ENCODE peak calls at places on chromosomes 13 and 19, in six cellular contexts. One of them, this sample, is unnamed.

GRCh38 chr13:44271031-44271433 is 102.6 kb upstream of the SERP2 start:
- DNase-seq in H1: no peak
- DNase-seq in HepG2: no peak
- DNase-seq in GM12891: no peak
- DNase-seq in GM12878: no peak
- DNase-seq in K562: no peak
- DNase-seq in this sample: no peak

GRCh38 chr13:110521946-110522345 is 39.6 kb downstream of the RAB20 start:
- DNase-seq in K562: no peak
- DNase-seq in HepG2: no peak
- DNase-seq in H1: no peak
- DNase-seq in GM12891: no peak
- DNase-seq in GM12878: no peak
- DNase-seq in this sample: no peak

GRCh38 chr13:21365574-21365973 is 93.5 kb downstream of the ZDHHC20 start:
- DNase-seq in GM12878: no peak
- DNase-seq in K562: no peak
- DNase-seq in HepG2: no peak
- DNase-seq in GM12891: no peak
- DNase-seq in H1: no peak
- DNase-seq in this sample: no peak

GRCh38 chr19:3873151-3873550 is 4.3 kb upstream of the ZFR2 start:
- DNase-seq in GM12878: no peak
- DNase-seq in GM12891: no peak
- DNase-seq in H1: no peak
- DNase-seq in HepG2: no peak
- DNase-seq in K562: no peak
- DNase-seq in this sample: no peak

GRCh38 chr13:26946675-26947342 is 186.2 kb upstream of the GPR12 start:
- DNase-seq in HepG2: peak
- DNase-seq in H1: no peak
- DNase-seq in GM12891: peak
- DNase-seq in K562: peak
- DNase-seq in GM12878: peak
- DNase-seq in this sample: no peak

GRCh38 chr19:14434543-14435319 is 1.6 kb downstream of the PKN1 start:
- DNase-seq in HepG2: peak
- DNase-seq in K562: peak
- DNase-seq in H1: no peak
- DNase-seq in GM12891: no peak
- DNase-seq in GM12878: no peak
- DNase-seq in this sample: no peak

GRCh38 chr13:73325351-73326214 is 266.8 kb downstream of the KLF5 start:
- DNase-seq in K562: no peak
- DNase-seq in GM12878: no peak
- DNase-seq in HepG2: peak
- DNase-seq in H1: no peak
- DNase-seq in GM12891: no peak
- DNase-seq in this sample: no peak

GRCh38 chr19:48645652-48646191 is at the start of gene CA11:
- DNase-seq in HepG2: no peak
- DNase-seq in K562: no peak
- DNase-seq in GM12891: no peak
- DNase-seq in H1: peak
- DNase-seq in GM12878: no peak
- DNase-seq in this sample: no peak

GRCh38 chr19:10820173-10820572 is 15.8 kb downstream of the TMED1 start:
- DNase-seq in GM12878: no peak
- DNase-seq in H1: no peak
- DNase-seq in K562: peak
- DNase-seq in HepG2: no peak
- DNase-seq in GM12891: no peak
- DNase-seq in this sample: no peak

GRCh38 chr19:43628646-43629326 is 9.4 kb upstream of the ZNF428 start:
- DNase-seq in K562: peak
- DNase-seq in GM12891: no peak
- DNase-seq in GM12878: no peak
- DNase-seq in HepG2: no peak
- DNase-seq in H1: no peak
- DNase-seq in this sample: no peak

GRCh38 chr13:98301721-98302120 is 124.7 kb upstream of the RNF113B start:
- DNase-seq in GM12891: no peak
- DNase-seq in GM12878: no peak
- DNase-seq in K562: no peak
- DNase-seq in H1: no peak
- DNase-seq in HepG2: no peak
- DNase-seq in this sample: no peak

GRCh38 chr19:12779162-12779993 is 4.0 kb upstream of the HOOK2 start:
- DNase-seq in H1: no peak
- DNase-seq in GM12891: no peak
- DNase-seq in HepG2: peak
- DNase-seq in GM12878: no peak
- DNase-seq in K562: no peak
- DNase-seq in this sample: no peak

GRCh38 chr19:35154535-35155406 is at the start of gene FXYD5:
- DNase-seq in GM12878: no peak
- DNase-seq in GM12891: peak
- DNase-seq in HepG2: no peak
- DNase-seq in H1: peak
- DNase-seq in K562: peak
- DNase-seq in this sample: peak

GRCh38 chr13:73467103-73467502 is 408.3 kb downstream of the KLF5 start:
- DNase-seq in HepG2: no peak
- DNase-seq in K562: no peak
- DNase-seq in GM12891: no peak
- DNase-seq in GM12878: no peak
- DNase-seq in H1: no peak
- DNase-seq in this sample: no peak

GRCh38 chr13:67221630-67222226 is 8.4 kb downstream of the PCDH9 start:
- DNase-seq in H1: no peak
- DNase-seq in GM12878: no peak
- DNase-seq in K562: no peak
- DNase-seq in GM12891: no peak
- DNase-seq in HepG2: no peak
- DNase-seq in this sample: no peak

GRCh38 chr13:51291341-51291740 is 48.1 kb upstream of the SERPINE3 start:
- DNase-seq in GM12891: no peak
- DNase-seq in HepG2: peak
- DNase-seq in H1: peak
- DNase-seq in K562: no peak
- DNase-seq in GM12878: no peak
- DNase-seq in this sample: no peak

GRCh38 chr19:17136026-17136425 is 60.4 kb downstream of the MYO9B start:
- DNase-seq in GM12878: no peak
- DNase-seq in HepG2: no peak
- DNase-seq in H1: peak
- DNase-seq in K562: no peak
- DNase-seq in GM12891: no peak
- DNase-seq in this sample: no peak

GRCh38 chr19:52527954-52528326 is 472 bp downstream of the ZNF808 start:
- DNase-seq in H1: peak
- DNase-seq in HepG2: no peak
- DNase-seq in K562: peak
- DNase-seq in GM12891: no peak
- DNase-seq in GM12878: no peak
- DNase-seq in this sample: no peak

GRCh38 chr19:7596191-7596937 is 701 bp downstream of the CAMSAP3 start:
- DNase-seq in H1: peak
- DNase-seq in GM12891: peak
- DNase-seq in GM12878: no peak
- DNase-seq in K562: no peak
- DNase-seq in HepG2: no peak
- DNase-seq in this sample: no peak

GRCh38 chr13:68078874-68079273 is 848.7 kb upstream of the PCDH9 start:
- DNase-seq in H1: no peak
- DNase-seq in K562: no peak
- DNase-seq in GM12891: no peak
- DNase-seq in GM12878: no peak
- DNase-seq in HepG2: no peak
- DNase-seq in this sample: no peak

GRCh38 chr19:27890206-27890605 is 1322.7 kb downstream of the UQCRFS1 start:
- DNase-seq in H1: no peak
- DNase-seq in GM12878: no peak
- DNase-seq in K562: no peak
- DNase-seq in HepG2: no peak
- DNase-seq in GM12891: no peak
- DNase-seq in this sample: no peak

GRCh38 chr13:53142301-53142700 is 113.7 kb downstream of the OLFM4 start:
- DNase-seq in HepG2: no peak
- DNase-seq in GM12878: no peak
- DNase-seq in GM12891: no peak
- DNase-seq in K562: no peak
- DNase-seq in H1: no peak
- DNase-seq in this sample: no peak

GRCh38 chr13:46553521-46553885 is 533 bp downstream of the LRCH1 start:
- DNase-seq in GM12891: no peak
- DNase-seq in HepG2: no peak
- DNase-seq in H1: peak
- DNase-seq in GM12878: no peak
- DNase-seq in K562: peak
- DNase-seq in this sample: no peak

GRCh38 chr13:46555722-46556121 is 2.8 kb downstream of the LRCH1 start:
- DNase-seq in GM12878: no peak
- DNase-seq in K562: no peak
- DNase-seq in GM12891: no peak
- DNase-seq in HepG2: no peak
- DNase-seq in H1: no peak
- DNase-seq in this sample: no peak

GRCh38 chr13:46552888-46553520 is at the start of gene LRCH1:
- DNase-seq in H1: peak
- DNase-seq in HepG2: peak
- DNase-seq in GM12878: no peak
- DNase-seq in GM12891: peak
- DNase-seq in K562: peak
- DNase-seq in this sample: peak

GRCh38 chr13:46554971-46555370 is 2.0 kb downstream of the LRCH1 start:
- DNase-seq in HepG2: no peak
- DNase-seq in GM12891: no peak
- DNase-seq in H1: no peak
- DNase-seq in GM12878: no peak
- DNase-seq in K562: no peak
- DNase-seq in this sample: no peak

GRCh38 chr13:46553886-46554855 is 1.2 kb downstream of the LRCH1 start:
- DNase-seq in GM12878: no peak
- DNase-seq in GM12891: peak
- DNase-seq in K562: peak
- DNase-seq in HepG2: peak
- DNase-seq in H1: peak
- DNase-seq in this sample: peak
- TF ChIP-seq POLR2A in GM12878: peak
- TF ChIP-seq POLR2A in GM12891: no peak
- TF ChIP-seq POLR2A in K562: peak
- TF ChIP-seq POLR2A in HepG2: no peak
- TF ChIP-seq POLR2A in H1: no peak
- TF ChIP-seq POLR2A in this sample: peak

GRCh38 chr13:101447852-101448251 is 4.6 kb upstream of the ITGBL1 start:
- DNase-seq in K562: no peak
- DNase-seq in HepG2: no peak
- DNase-seq in H1: no peak
- DNase-seq in GM12891: no peak
- DNase-seq in GM12878: no peak
- DNase-seq in this sample: no peak
- TF ChIP-seq TAF1 in K562: no peak
- TF ChIP-seq TAF1 in HepG2: no peak
- TF ChIP-seq TAF1 in H1: no peak
- TF ChIP-seq TAF1 in GM12891: no peak
- TF ChIP-seq TAF1 in GM12878: no peak
- TF ChIP-seq TAF1 in this sample: no peak

GRCh38 chr13:95535243-95535642 is 17.3 kb upstream of the CLDN10 start:
- DNase-seq in GM12878: no peak
- DNase-seq in GM12891: no peak
- DNase-seq in HepG2: peak
- DNase-seq in H1: no peak
- DNase-seq in K562: no peak
- DNase-seq in this sample: no peak
- TF ChIP-seq POLR2AphosphoS5 in GM12878: no peak
- TF ChIP-seq POLR2AphosphoS5 in GM12891: no peak
- TF ChIP-seq POLR2AphosphoS5 in HepG2: no peak
- TF ChIP-seq POLR2AphosphoS5 in H1: no peak
- TF ChIP-seq POLR2AphosphoS5 in K562: no peak
- TF ChIP-seq POLR2AphosphoS5 in this sample: no peak

GRCh38 chr19:56567274-56568120 is at the start of gene ZNF470:
- DNase-seq in K562: peak
- DNase-seq in GM12878: peak
- DNase-seq in H1: peak
- DNase-seq in HepG2: no peak
- DNase-seq in GM12891: peak
- DNase-seq in this sample: peak
- TF ChIP-seq POLR2A in K562: no peak
- TF ChIP-seq POLR2A in GM12878: peak
- TF ChIP-seq POLR2A in H1: no peak
- TF ChIP-seq POLR2A in HepG2: no peak
- TF ChIP-seq POLR2A in GM12891: no peak
- TF ChIP-seq POLR2A in this sample: peak

GRCh38 chr13:112587359-112587766 is 590 bp downstream of the TUBGCP3 start:
- DNase-seq in K562: peak
- DNase-seq in GM12878: no peak
- DNase-seq in HepG2: peak
- DNase-seq in H1: peak
- DNase-seq in GM12891: peak
- DNase-seq in this sample: peak
- TF ChIP-seq TAF1 in K562: peak
- TF ChIP-seq TAF1 in GM12878: peak
- TF ChIP-seq TAF1 in HepG2: no peak
- TF ChIP-seq TAF1 in H1: peak
- TF ChIP-seq TAF1 in GM12891: peak
- TF ChIP-seq TAF1 in this sample: peak

GRCh38 chr13:23488442-23488841 is 54.9 kb upstream of the SACS start:
- DNase-seq in GM12891: no peak
- DNase-seq in H1: no peak
- DNase-seq in K562: no peak
- DNase-seq in HepG2: peak
- DNase-seq in GM12878: no peak
- DNase-seq in this sample: no peak
- TF ChIP-seq POLR2AphosphoS5 in GM12891: no peak
- TF ChIP-seq POLR2AphosphoS5 in H1: no peak
- TF ChIP-seq POLR2AphosphoS5 in K562: no peak
- TF ChIP-seq POLR2AphosphoS5 in HepG2: no peak
- TF ChIP-seq POLR2AphosphoS5 in GM12878: no peak
- TF ChIP-seq POLR2AphosphoS5 in this sample: no peak